ENCODE peak calls at places on chromosome 11, in eight cellular contexts. W, T, K, O, S, U, E and H are unnamed samples.

GRCh38 chr11:67120456-67120855 is 1.4 kb downstream of the KDM2A start:
- DNase-seq in E (peak), T (no peak), W (no peak), S (no peak), O (no peak), U (no peak), K (no peak), H (no peak)

GRCh38 chr11:106813803-106814202 is 204.5 kb downstream of the GUCY1A2 start:
- DNase-seq in E (no peak), K (no peak), T (no peak), S (no peak), W (no peak), U (no peak), O (no peak), H (no peak)

GRCh38 chr11:95684701-95685100 is 104.9 kb downstream of the FAM76B start:
- DNase-seq in O (no peak), S (no peak), U (no peak), E (no peak), W (no peak), T (no peak), K (no peak), H (no peak)

GRCh38 chr11:102497061-102497460 is 33.5 kb downstream of the MMP7 start:
- DNase-seq in S (no peak), O (no peak), W (no peak), U (no peak), K (no peak), E (no peak), T (no peak), H (no peak)

GRCh38 chr11:36091256-36091811 is 147.5 kb downstream of the LDLRAD3 start:
- DNase-seq in S (no peak), T (no peak), O (no peak), E (no peak), W (no peak), K (no peak), U (no peak), H (peak)

GRCh38 chr11:130454495-130455262 is 6.2 kb downstream of the ADAMTS15 start:
- DNase-seq in K (no peak), T (no peak), O (no peak), E (no peak), U (no peak), W (no peak), S (no peak), H (no peak)

GRCh38 chr11:63882555-63883242 is 34.3 kb downstream of the RCOR2 start:
- DNase-seq in K (peak), S (peak), O (no peak), U (no peak), E (peak), W (peak), T (no peak), H (peak)

GRCh38 chr11:6606471-6607189 is 3.1 kb downstream of the ILK start:
- DNase-seq in U (peak), O (peak), S (peak), K (peak), E (peak), T (peak), W (peak), H (peak)

GRCh38 chr11:71251761-71252433 is 480 bp downstream of the SHANK2 start:
- DNase-seq in S (peak), T (no peak), K (no peak), E (peak), O (no peak), U (peak), W (no peak), H (peak)

GRCh38 chr11:117796456-117797428 is at the start of gene DSCAML1:
- DNase-seq in W (peak), E (no peak), S (peak), U (no peak), O (no peak), T (no peak), K (peak), H (peak)

GRCh38 chr11:16179668-16180067 is 176.7 kb downstream of the SOX6 start:
- DNase-seq in E (no peak), T (no peak), S (no peak), K (no peak), W (no peak), O (no peak), U (no peak), H (no peak)

GRCh38 chr11:44899959-44900358 is 50.7 kb downstream of the TP53I11 start:
- DNase-seq in K (no peak), E (no peak), O (no peak), S (peak), U (peak), T (no peak), W (no peak), H (peak)

GRCh38 chr11:69005631-69006368 is 7.2 kb downstream of the MRGPRF start:
- DNase-seq in T (no peak), U (no peak), W (no peak), E (peak), S (no peak), O (no peak), K (peak), H (no peak)

GRCh38 chr11:15933896-15934625 is 422.3 kb downstream of the SOX6 start:
- DNase-seq in S (no peak), W (no peak), O (no peak), E (no peak), K (no peak), T (no peak), U (no peak), H (no peak)

GRCh38 chr11:73475549-73475948 is 99.3 kb downstream of the RELT start:
- DNase-seq in T (no peak), U (no peak), E (no peak), O (no peak), S (no peak), W (no peak), K (no peak), H (peak)

GRCh38 chr11:107493117-107493516 is 35.5 kb upstream of the CWF19L2 start:
- DNase-seq in S (no peak), T (no peak), U (no peak), O (no peak), W (no peak), K (no peak), E (no peak), H (no peak)

GRCh38 chr11:68118753-68119448 is 2.3 kb downstream of the CHKA start:
- DNase-seq in S (no peak), W (no peak), K (no peak), O (no peak), E (no peak), T (no peak), U (no peak), H (no peak)

GRCh38 chr11:111920908-111921307 is 2.2 kb downstream of the C11orf52 start:
- DNase-seq in W (no peak), E (no peak), O (no peak), S (no peak), K (no peak), U (no peak), T (no peak), H (no peak)

GRCh38 chr11:131944709-131945108 is 574.3 kb downstream of the NTM start:
- DNase-seq in O (no peak), K (no peak), U (no peak), E (no peak), T (no peak), S (no peak), W (no peak), H (no peak)

GRCh38 chr11:75499423-75500305 is 26.1 kb downstream of the GDPD5 start:
- DNase-seq in K (peak), E (no peak), O (no peak), T (no peak), S (no peak), U (no peak), W (no peak), H (peak)

GRCh38 chr11:62392944-62393628 is 25.7 kb upstream of the SCGB1A1 start:
- DNase-seq in W (no peak), T (no peak), E (no peak), U (peak), K (no peak), O (no peak), S (no peak), H (no peak)

GRCh38 chr11:88474655-88475054 is 137.1 kb upstream of the CTSC start:
- DNase-seq in T (no peak), U (no peak), K (no peak), W (no peak), E (no peak), O (no peak), S (no peak), H (no peak)

GRCh38 chr11:75240381-75241035 is at the start of gene TPBGL:
- DNase-seq in S (peak), U (peak), E (peak), W (no peak), O (no peak), K (no peak), T (no peak), H (peak)

GRCh38 chr11:8025816-8026215 is 38.7 kb downstream of the EIF3F start:
- DNase-seq in U (no peak), E (no peak), O (no peak), S (no peak), W (no peak), K (no peak), T (no peak), H (no peak)

GRCh38 chr11:35919244-35919643 is 24.6 kb upstream of the LDLRAD3 start:
- DNase-seq in E (no peak), T (peak), O (no peak), S (peak), W (no peak), U (no peak), K (no peak), H (peak)

GRCh38 chr11:2584812-2585565 is 114.8 kb downstream of the KCNQ1OT1 start:
- DNase-seq in E (peak), K (peak), T (no peak), O (no peak), W (peak), U (no peak), S (peak), H (no peak)

GRCh38 chr11:70522613-70523311 is 124.4 kb downstream of the CTTN start:
- DNase-seq in W (peak), O (no peak), E (peak), T (peak), K (peak), S (peak), U (no peak), H (no peak)

GRCh38 chr11:3796346-3796745 is 1.0 kb downstream of the NUP98 start:
- DNase-seq in U (no peak), T (no peak), E (no peak), O (no peak), K (no peak), W (no peak), S (no peak), H (no peak)

GRCh38 chr11:73991471-73992006 is 8.9 kb upstream of the UCP2 start:
- DNase-seq in U (no peak), O (no peak), K (no peak), E (peak), W (no peak), S (no peak), T (no peak), H (no peak)

GRCh38 chr11:119907934-119908760 is 179.1 kb upstream of the NECTIN1 start:
- DNase-seq in T (peak), O (no peak), S (no peak), K (no peak), U (no peak), W (no peak), E (peak), H (peak)

GRCh38 chr11:129374993-129375721 is 491 bp upstream of the BARX2 start:
- DNase-seq in S (peak), K (no peak), O (no peak), E (no peak), U (peak), W (peak), T (no peak), H (peak)

GRCh38 chr11:60852060-60852638 is 3.6 kb downstream of the PTGDR2 start:
- DNase-seq in O (no peak), W (no peak), K (no peak), U (peak), E (no peak), S (no peak), T (no peak), H (no peak)

GRCh38 chr11:102573851-102574250 is 43.3 kb upstream of the MMP7 start:
- DNase-seq in S (no peak), U (no peak), T (peak), K (no peak), E (no peak), W (no peak), O (no peak), H (no peak)

GRCh38 chr11:986270-986951 is 50.1 kb downstream of the MUC6 start:
- DNase-seq in O (no peak), T (no peak), U (no peak), E (no peak), S (no peak), K (no peak), W (no peak), H (no peak)

GRCh38 chr11:119985551-119985950 is 152.4 kb downstream of the TRIM29 start:
- DNase-seq in K (no peak), E (no peak), S (no peak), W (peak), T (no peak), U (no peak), O (no peak), H (no peak)

GRCh38 chr11:22920939-22921565 is 60.8 kb upstream of the CCDC179 start:
- DNase-seq in U (peak), T (peak), W (no peak), S (peak), K (no peak), O (no peak), E (no peak), H (peak)

GRCh38 chr11:1653541-1654387 is 24.2 kb downstream of the KRTAP5-5 start:
- DNase-seq in S (no peak), O (no peak), T (no peak), U (no peak), W (no peak), E (peak), K (no peak), H (no peak)